ENCODE peak calls at places on chromosomes 3 and 15, in nine cellular contexts. X, Q, I, G, K, L, J, C and P are unnamed samples.
A peak's percentile ranks its signal among the peaks of the same experiment; 100 is the strongest.

GRCh38 chr15:43792761-43793493 is 807 bp downstream of the SERF2 start:
- DNase-seq in X (peak; percentile 41), Q (no peak), I (no peak), G (peak; percentile 67), K (no peak), L (peak; percentile 54), J (no peak), C (no peak), P (no peak)

GRCh38 chr3:165159760-165160421 is 36.3 kb downstream of the SLITRK3 start:
- DNase-seq in X (no peak), Q (no peak), I (no peak), G (no peak), K (no peak), L (no peak), J (no peak), C (no peak), P (no peak)

GRCh38 chr15:101047301-101047781 is 128.2 kb downstream of the LRRK1 start:
- DNase-seq in X (no peak), Q (peak; percentile 51), I (no peak), G (peak; percentile 6), K (no peak), L (no peak), J (peak; percentile 43), C (peak; percentile 83), P (no peak)

GRCh38 chr15:68818671-68819450 is 1.8 kb downstream of the ANP32A start:
- DNase-seq in X (peak; percentile 36), Q (peak; percentile 50), I (no peak), G (peak; percentile 58), K (no peak), L (peak; percentile 53), J (peak; percentile 80), C (no peak), P (no peak)

GRCh38 chr15:99443768-99444446 is 121.9 kb upstream of the MEF2A start:
- DNase-seq in X (no peak), Q (peak; percentile 11), I (no peak), G (peak; percentile 16), K (no peak), L (no peak), J (peak; percentile 57), C (no peak), P (no peak)

GRCh38 chr3:59772416-59773408 is 722.9 kb upstream of the CFAP20DC start:
- DNase-seq in X (no peak), Q (no peak), I (no peak), G (no peak), K (no peak), L (no peak), J (no peak), C (no peak), P (no peak)

GRCh38 chr15:74616996-74617395 is 1.4 kb downstream of the CLK3 start:
- DNase-seq in X (no peak), Q (no peak), I (peak; percentile 42), G (no peak), K (no peak), L (no peak), J (no peak), C (no peak), P (no peak)

GRCh38 chr3:186842426-186843038 is at the start of gene ADIPOQ:
- DNase-seq in X (no peak), Q (no peak), I (no peak), G (no peak), K (no peak), L (no peak), J (no peak), C (no peak), P (no peak)

GRCh38 chr3:69207036-69207435 is 84.6 kb upstream of the LMOD3 start:
- DNase-seq in X (no peak), Q (no peak), I (no peak), G (no peak), K (no peak), L (no peak), J (no peak), C (no peak), P (no peak)

GRCh38 chr3:18134386-18135082 is 290.6 kb downstream of the SATB1 start:
- DNase-seq in X (peak; percentile 83), Q (peak; percentile 66), I (peak; percentile 46), G (no peak), K (no peak), L (no peak), J (no peak), C (no peak), P (no peak)

GRCh38 chr15:73712107-73712506 is 27.9 kb downstream of the CD276 start:
- DNase-seq in X (no peak), Q (no peak), I (no peak), G (no peak), K (no peak), L (no peak), J (no peak), C (no peak), P (no peak)

GRCh38 chr15:100167884-100168375 is 173.8 kb downstream of the ADAMTS17 start:
- DNase-seq in X (no peak), Q (no peak), I (no peak), G (no peak), K (no peak), L (no peak), J (no peak), C (no peak), P (no peak)

GRCh38 chr3:53581671-53582070 is 87.3 kb downstream of the CACNA1D start:
- DNase-seq in X (no peak), Q (no peak), I (peak; percentile 44), G (no peak), K (no peak), L (no peak), J (no peak), C (no peak), P (no peak)

GRCh38 chr3:24389108-24390090 is 105.3 kb downstream of the THRB start:
- DNase-seq in X (peak; percentile 41), Q (no peak), I (no peak), G (no peak), K (no peak), L (no peak), J (no peak), C (no peak), P (no peak)

GRCh38 chr3:11055496-11055895 is 62.9 kb downstream of the SLC6A1 start:
- DNase-seq in X (no peak), Q (no peak), I (no peak), G (no peak), K (no peak), L (no peak), J (no peak), C (no peak), P (no peak)
- TF ChIP-seq CTCF in X (no peak), Q (no peak), I (no peak), G (no peak), K (no peak), L (no peak), J (no peak), C (no peak), P (no peak)

DNA sequence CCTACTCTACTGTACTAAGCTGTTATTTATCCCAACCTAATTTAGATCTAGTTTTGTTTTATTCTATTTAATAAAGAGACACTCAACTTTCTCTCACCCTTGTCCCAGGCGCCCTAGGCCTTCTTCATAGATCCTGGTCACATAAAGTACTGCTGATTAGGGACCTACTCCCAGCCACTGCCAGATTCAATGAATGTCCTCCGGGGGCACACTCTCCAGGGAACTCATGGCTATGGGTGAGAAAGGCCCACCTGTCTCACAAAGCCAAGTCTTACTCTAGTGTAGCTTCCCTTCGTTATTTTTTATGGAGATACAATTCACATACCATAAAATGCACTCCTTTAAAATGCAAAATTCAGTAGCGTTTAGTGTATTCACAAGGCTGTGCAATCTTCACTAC is 87.9 kb downstream of the ADCY5 start:
- DNase-seq in X (no peak), Q (no peak), I (no peak), G (no peak), K (no peak), L (no peak), J (peak; percentile 28), C (no peak), P (no peak)
- TF ChIP-seq CTCF in X (no peak), Q (no peak), I (no peak), G (no peak), K (peak; percentile 4), L (no peak), J (no peak), C (peak; percentile 58), P (peak; percentile 15)

GRCh38 chr3:157351981-157352380 is 84.7 kb upstream of the PTX3 start:
- DNase-seq in X (no peak), Q (no peak), I (no peak), G (no peak), K (no peak), L (no peak), J (no peak), C (no peak), P (no peak)

GRCh38 chr3:157353657-157354056 is 83.0 kb upstream of the PTX3 start:
- DNase-seq in X (no peak), Q (no peak), I (no peak), G (no peak), K (no peak), L (no peak), J (no peak), C (no peak), P (no peak)

DNA sequence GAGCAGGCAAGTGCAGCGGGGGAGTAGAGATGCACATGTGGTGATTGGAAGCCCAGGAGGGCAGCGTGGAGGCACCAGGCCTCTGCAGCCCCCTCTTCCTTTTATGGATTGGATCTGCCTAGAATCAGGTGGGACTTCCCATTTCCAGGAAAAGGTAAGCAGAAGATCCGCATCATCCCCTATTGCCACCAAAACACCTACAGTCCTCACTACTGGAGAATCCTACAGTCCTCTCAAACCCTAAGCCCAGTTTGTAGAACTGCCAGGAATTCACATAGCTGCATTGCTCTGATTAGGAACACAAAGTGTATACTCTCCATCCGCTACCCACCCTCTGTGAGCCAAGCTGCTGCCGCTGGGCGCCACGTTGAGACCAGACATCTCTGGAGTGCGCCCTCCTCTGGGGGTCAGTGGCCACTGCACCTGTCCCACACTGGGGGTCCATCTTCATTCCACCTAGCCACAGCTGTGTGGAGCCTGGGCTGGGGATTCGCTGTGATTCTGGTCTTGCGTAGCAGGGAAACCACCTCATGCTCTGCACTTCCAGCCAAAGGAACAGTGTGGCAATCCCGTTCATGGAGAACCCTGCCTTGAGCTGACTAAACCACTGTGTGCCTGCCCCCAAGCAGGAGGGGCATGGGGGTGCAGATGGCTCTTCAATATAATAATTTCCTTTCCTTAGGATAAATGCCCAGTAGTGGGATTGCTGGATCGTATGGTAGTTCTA is 88.9 kb upstream of the PTX3 start:
- DNase-seq in X (no peak), Q (no peak), I (no peak), G (no peak), K (no peak), L (no peak), J (no peak), C (peak; percentile 89), P (no peak)
- TF ChIP-seq CTCF in X (no peak), Q (peak; percentile 10), I (peak; percentile 59), G (no peak), K (peak; percentile 21), L (no peak), J (no peak), C (peak; percentile 93), P (peak; percentile 69)

DNA sequence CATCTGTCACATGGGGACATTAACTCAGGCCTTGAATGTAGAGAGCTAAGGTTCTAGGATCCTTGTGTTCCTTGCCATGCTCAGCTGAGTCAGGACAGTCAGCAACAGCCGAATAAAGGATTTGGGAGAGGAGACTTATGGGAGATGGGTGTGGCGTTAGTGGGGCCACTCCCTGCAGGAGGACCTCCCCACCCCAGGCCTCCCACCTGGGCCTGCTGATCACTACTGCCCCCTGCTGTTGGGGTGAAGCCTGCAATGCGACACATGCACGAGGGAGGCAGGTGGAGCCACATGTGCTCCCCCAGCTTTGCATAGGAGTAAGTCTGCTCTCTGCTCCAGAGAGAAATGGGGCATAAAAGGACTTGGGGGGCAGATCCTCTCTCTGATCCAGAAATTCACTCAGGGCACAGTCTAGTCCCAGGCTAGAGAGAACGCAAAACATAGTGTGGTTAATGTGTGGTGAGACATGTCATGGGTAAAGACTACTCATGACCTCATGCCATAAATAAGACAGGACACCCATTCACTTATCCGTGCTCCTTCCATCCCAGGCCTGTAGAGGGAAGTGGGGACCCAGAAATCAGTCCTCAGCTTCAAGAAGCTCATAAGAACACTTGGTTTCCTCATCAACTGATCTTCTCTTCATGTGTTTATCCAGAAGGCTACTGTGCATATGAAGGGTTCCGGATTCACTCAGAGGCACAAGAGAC is 19.4 kb downstream of the RBP1 start:
- DNase-seq in X (peak; percentile 55), Q (peak; percentile 64), I (no peak), G (no peak), K (no peak), L (no peak), J (no peak), C (peak; percentile 81), P (no peak)
- TF ChIP-seq CTCF in X (peak; percentile 51), Q (peak; percentile 31), I (peak; percentile 13), G (no peak), K (peak; percentile 45), L (no peak), J (no peak), C (peak; percentile 73), P (peak; percentile 67)